ENCODE peak calls at places on chromosomes 11 and 22, in nine cellular contexts. One of them, this sample, is unnamed.

GRCh38 chr22:23306438-23306921 is 126.2 kb downstream of the BCR start:
- DNase-seq in SK-N-DZ: no peak
- DNase-seq in iPS DF 6.9: no peak
- DNase-seq in ACHN: no peak
- DNase-seq in GM23338: no peak
- DNase-seq in AG09309: peak; percentile 16
- DNase-seq in smooth muscle cell of the brain vasculature: no peak
- DNase-seq in activated T-cell treated with anti-CD3 and anti-CD28 coated beads, Interleukin-2, amount 50 U/mL, for 72 hours: no peak
- DNase-seq in fibroblast of pulmonary artery: peak; percentile 95
- DNase-seq in this sample: peak; percentile 27

GRCh38 chr11:36210529-36210928 is 78.7 kb downstream of the COMMD9 start:
- DNase-seq in SK-N-DZ: no peak
- DNase-seq in iPS DF 6.9: no peak
- DNase-seq in ACHN: no peak
- DNase-seq in GM23338: no peak
- DNase-seq in AG09309: no peak
- DNase-seq in smooth muscle cell of the brain vasculature: no peak
- DNase-seq in activated T-cell treated with anti-CD3 and anti-CD28 coated beads, Interleukin-2, amount 50 U/mL, for 72 hours: no peak
- DNase-seq in fibroblast of pulmonary artery: peak; percentile 18
- DNase-seq in this sample: no peak

GRCh38 chr11:101618691-101619090 is 34.9 kb upstream of the TRPC6 start:
- DNase-seq in SK-N-DZ: no peak
- DNase-seq in iPS DF 6.9: no peak
- DNase-seq in ACHN: no peak
- DNase-seq in GM23338: no peak
- DNase-seq in AG09309: no peak
- DNase-seq in smooth muscle cell of the brain vasculature: no peak
- DNase-seq in activated T-cell treated with anti-CD3 and anti-CD28 coated beads, Interleukin-2, amount 50 U/mL, for 72 hours: no peak
- DNase-seq in fibroblast of pulmonary artery: peak; percentile 1
- DNase-seq in this sample: no peak

GRCh38 chr22:29152045-29152380 is 53.7 kb upstream of the EMID1 start:
- DNase-seq in SK-N-DZ: no peak
- DNase-seq in iPS DF 6.9: no peak
- DNase-seq in ACHN: no peak
- DNase-seq in GM23338: peak; percentile 64
- DNase-seq in AG09309: no peak
- DNase-seq in smooth muscle cell of the brain vasculature: no peak
- DNase-seq in activated T-cell treated with anti-CD3 and anti-CD28 coated beads, Interleukin-2, amount 50 U/mL, for 72 hours: no peak
- DNase-seq in fibroblast of pulmonary artery: no peak
- DNase-seq in this sample: no peak

GRCh38 chr22:24181088-24181995 is at the start of gene SUSD2:
- DNase-seq in SK-N-DZ: peak; percentile 42
- DNase-seq in iPS DF 6.9: no peak
- DNase-seq in ACHN: no peak
- DNase-seq in GM23338: peak; percentile 60
- DNase-seq in AG09309: no peak
- DNase-seq in smooth muscle cell of the brain vasculature: no peak
- DNase-seq in activated T-cell treated with anti-CD3 and anti-CD28 coated beads, Interleukin-2, amount 50 U/mL, for 72 hours: no peak
- DNase-seq in fibroblast of pulmonary artery: no peak
- DNase-seq in this sample: no peak

GRCh38 chr11:122816701-122817100 is 21.6 kb upstream of the CRTAM start:
- DNase-seq in SK-N-DZ: no peak
- DNase-seq in iPS DF 6.9: no peak
- DNase-seq in ACHN: no peak
- DNase-seq in GM23338: no peak
- DNase-seq in AG09309: no peak
- DNase-seq in smooth muscle cell of the brain vasculature: no peak
- DNase-seq in activated T-cell treated with anti-CD3 and anti-CD28 coated beads, Interleukin-2, amount 50 U/mL, for 72 hours: no peak
- DNase-seq in fibroblast of pulmonary artery: peak; percentile 59
- DNase-seq in this sample: no peak

GRCh38 chr11:46181843-46182424 is 60.7 kb upstream of the PHF21A start:
- DNase-seq in SK-N-DZ: no peak
- DNase-seq in iPS DF 6.9: no peak
- DNase-seq in ACHN: no peak
- DNase-seq in GM23338: no peak
- DNase-seq in AG09309: no peak
- DNase-seq in smooth muscle cell of the brain vasculature: no peak
- DNase-seq in activated T-cell treated with anti-CD3 and anti-CD28 coated beads, Interleukin-2, amount 50 U/mL, for 72 hours: no peak
- DNase-seq in fibroblast of pulmonary artery: no peak
- DNase-seq in this sample: no peak

GRCh38 chr22:17266261-17266971 is 47.2 kb upstream of the ADA2 start:
- DNase-seq in SK-N-DZ: no peak
- DNase-seq in iPS DF 6.9: no peak
- DNase-seq in ACHN: no peak
- DNase-seq in GM23338: peak; percentile 90
- DNase-seq in AG09309: no peak
- DNase-seq in smooth muscle cell of the brain vasculature: no peak
- DNase-seq in activated T-cell treated with anti-CD3 and anti-CD28 coated beads, Interleukin-2, amount 50 U/mL, for 72 hours: no peak
- DNase-seq in fibroblast of pulmonary artery: no peak
- DNase-seq in this sample: no peak

GRCh38 chr11:113267536-113267935 is 46.8 kb upstream of the TTC12 start:
- DNase-seq in SK-N-DZ: no peak
- DNase-seq in iPS DF 6.9: no peak
- DNase-seq in ACHN: no peak
- DNase-seq in GM23338: no peak
- DNase-seq in AG09309: no peak
- DNase-seq in smooth muscle cell of the brain vasculature: no peak
- DNase-seq in activated T-cell treated with anti-CD3 and anti-CD28 coated beads, Interleukin-2, amount 50 U/mL, for 72 hours: no peak
- DNase-seq in fibroblast of pulmonary artery: no peak
- DNase-seq in this sample: no peak

GRCh38 chr22:48320671-48321515 is 1506.8 kb downstream of the BRD1 start:
- DNase-seq in SK-N-DZ: no peak
- DNase-seq in iPS DF 6.9: no peak
- DNase-seq in ACHN: no peak
- DNase-seq in GM23338: no peak
- DNase-seq in AG09309: no peak
- DNase-seq in smooth muscle cell of the brain vasculature: no peak
- DNase-seq in activated T-cell treated with anti-CD3 and anti-CD28 coated beads, Interleukin-2, amount 50 U/mL, for 72 hours: no peak
- DNase-seq in fibroblast of pulmonary artery: no peak
- DNase-seq in this sample: no peak

GRCh38 chr11:106087815-106088435 is 10.5 kb downstream of the AASDHPPT start:
- DNase-seq in SK-N-DZ: peak; percentile 7
- DNase-seq in iPS DF 6.9: no peak
- DNase-seq in ACHN: peak; percentile 61
- DNase-seq in GM23338: peak; percentile 63
- DNase-seq in AG09309: no peak
- DNase-seq in smooth muscle cell of the brain vasculature: peak; percentile 46
- DNase-seq in activated T-cell treated with anti-CD3 and anti-CD28 coated beads, Interleukin-2, amount 50 U/mL, for 72 hours: peak; percentile 35
- DNase-seq in fibroblast of pulmonary artery: peak; percentile 78
- DNase-seq in this sample: no peak

GRCh38 chr11:115117931-115118479 is 386.2 kb downstream of the CADM1 start:
- DNase-seq in SK-N-DZ: no peak
- DNase-seq in iPS DF 6.9: no peak
- DNase-seq in ACHN: no peak
- DNase-seq in GM23338: no peak
- DNase-seq in AG09309: no peak
- DNase-seq in smooth muscle cell of the brain vasculature: no peak
- DNase-seq in activated T-cell treated with anti-CD3 and anti-CD28 coated beads, Interleukin-2, amount 50 U/mL, for 72 hours: no peak
- DNase-seq in fibroblast of pulmonary artery: no peak
- DNase-seq in this sample: no peak

GRCh38 chr11:1826552-1827094 is 8.2 kb upstream of the SYT8 start:
- DNase-seq in SK-N-DZ: no peak
- DNase-seq in iPS DF 6.9: no peak
- DNase-seq in ACHN: peak; percentile 43
- DNase-seq in GM23338: peak; percentile 63
- DNase-seq in AG09309: peak; percentile 29
- DNase-seq in smooth muscle cell of the brain vasculature: peak; percentile 32
- DNase-seq in activated T-cell treated with anti-CD3 and anti-CD28 coated beads, Interleukin-2, amount 50 U/mL, for 72 hours: no peak
- DNase-seq in fibroblast of pulmonary artery: peak; percentile 74
- DNase-seq in this sample: no peak

GRCh38 chr11:69213315-69213714 is 57.6 kb downstream of the SMIM38 start:
- DNase-seq in SK-N-DZ: no peak
- DNase-seq in iPS DF 6.9: no peak
- DNase-seq in ACHN: no peak
- DNase-seq in GM23338: no peak
- DNase-seq in AG09309: no peak
- DNase-seq in smooth muscle cell of the brain vasculature: no peak
- DNase-seq in activated T-cell treated with anti-CD3 and anti-CD28 coated beads, Interleukin-2, amount 50 U/mL, for 72 hours: peak; percentile 40
- DNase-seq in fibroblast of pulmonary artery: no peak
- DNase-seq in this sample: no peak

GRCh38 chr11:70210051-70210501 is 7.0 kb downstream of the FADD start:
- DNase-seq in SK-N-DZ: no peak
- DNase-seq in iPS DF 6.9: no peak
- DNase-seq in ACHN: no peak
- DNase-seq in GM23338: no peak
- DNase-seq in AG09309: peak; percentile 69
- DNase-seq in smooth muscle cell of the brain vasculature: no peak
- DNase-seq in activated T-cell treated with anti-CD3 and anti-CD28 coated beads, Interleukin-2, amount 50 U/mL, for 72 hours: no peak
- DNase-seq in fibroblast of pulmonary artery: peak; percentile 66
- DNase-seq in this sample: no peak

GRCh38 chr22:45552580-45553332 is 50.1 kb downstream of the FBLN1 start:
- DNase-seq in SK-N-DZ: no peak
- DNase-seq in iPS DF 6.9: no peak
- DNase-seq in ACHN: no peak
- DNase-seq in GM23338: peak; percentile 73
- DNase-seq in AG09309: peak; percentile 86
- DNase-seq in smooth muscle cell of the brain vasculature: peak; percentile 68
- DNase-seq in activated T-cell treated with anti-CD3 and anti-CD28 coated beads, Interleukin-2, amount 50 U/mL, for 72 hours: no peak
- DNase-seq in fibroblast of pulmonary artery: peak; percentile 87
- DNase-seq in this sample: no peak

This sample was measured in RWPE2.